ENCODE peak calls at places on chromosome 10, in ten cellular contexts. Z is HepG2, U is breast epithelium, E is GM12878, V is GM23338, H is transverse colon, Y is Panc1, X is GM12891, P is spleen, A is HCT116. D is an unnamed sample.

GRCh38 chr10:50937230-50937907 is 51.9 kb upstream of the A1CF start:
- DNase-seq in A (peak; percentile 39), V (peak; percentile 71), Z (peak; percentile 24), H (no peak), E (no peak), P (no peak), Y (peak; percentile 27), X (no peak), U (no peak), D (peak; percentile 43)

GRCh38 chr10:92972066-92972870 is 88.3 kb upstream of the CYP26C1 start:
- DNase-seq in X (no peak), E (no peak), P (no peak), Z (peak; percentile 80), H (peak; percentile 10), A (peak; percentile 78), Y (peak; percentile 12), U (no peak), V (no peak), D (peak; percentile 65)

GRCh38 chr10:95247200-95247880 is 43.5 kb downstream of the PDLIM1 start:
- DNase-seq in E (no peak), X (no peak), H (no peak), Y (no peak), Z (peak; percentile 28), A (no peak), U (no peak), V (no peak), P (no peak), D (no peak)

GRCh38 chr10:64011871-64012714 is 490.9 kb downstream of the REEP3 start:
- DNase-seq in H (no peak), Y (no peak), V (peak; percentile 24), P (no peak), X (no peak), E (no peak), Z (no peak), A (no peak), U (no peak), D (no peak)

GRCh38 chr10:132469197-132469942 is 68.2 kb upstream of the INPP5A start:
- DNase-seq in E (no peak), X (no peak), U (no peak), P (peak; percentile 72), Z (no peak), A (no peak), V (no peak), Y (no peak), H (no peak), D (peak; percentile 22)

GRCh38 chr10:78761241-78761825 is 307.4 kb upstream of the ZMIZ1 start:
- DNase-seq in Y (no peak), P (peak; percentile 73), H (no peak), Z (no peak), V (no peak), E (no peak), X (no peak), A (no peak), U (no peak), D (no peak)

GRCh38 chr10:14450041-14450491 is 119.3 kb upstream of the FRMD4A start:
- DNase-seq in X (no peak), H (no peak), Z (no peak), V (no peak), U (no peak), P (no peak), E (no peak), A (no peak), Y (no peak), D (no peak)

GRCh38 chr10:60896033-60896432 is 48.0 kb downstream of the RHOBTB1 start:
- DNase-seq in U (no peak), E (no peak), A (no peak), Z (no peak), V (no peak), P (no peak), H (no peak), X (no peak), Y (no peak), D (peak; percentile 13)

GRCh38 chr10:13526952-13527863 is 1.6 kb downstream of the BEND7 start:
- DNase-seq in P (no peak), X (no peak), U (no peak), V (peak; percentile 32), H (no peak), E (no peak), Z (peak; percentile 53), A (peak; percentile 29), Y (no peak), D (peak; percentile 78)

GRCh38 chr10:85888004-85888403 is 478.6 kb downstream of the GRID1 start:
- DNase-seq in E (no peak), X (no peak), U (no peak), Z (peak; percentile 64), A (no peak), V (no peak), H (no peak), Y (no peak), P (no peak), D (no peak)

GRCh38 chr10:86711957-86712708 is 43.8 kb downstream of the LDB3 start:
- DNase-seq in V (peak; percentile 61), E (peak; percentile 43), Y (no peak), H (no peak), U (peak; percentile 54), A (no peak), X (peak; percentile 78), Z (no peak), P (peak; percentile 85), D (no peak)

GRCh38 chr10:11088709-11089108 is 71.0 kb downstream of the CELF2 start:
- DNase-seq in E (no peak), Y (no peak), X (no peak), Z (no peak), H (no peak), A (no peak), P (no peak), U (no peak), V (no peak), D (no peak)

GRCh38 chr10:21488246-21488953 is 37.1 kb downstream of the SKIDA1 start:
- DNase-seq in Y (no peak), Z (no peak), P (no peak), U (no peak), V (no peak), E (no peak), H (no peak), A (no peak), X (no peak), D (peak; percentile 26)

GRCh38 chr10:101062231-101063161 is 707 bp downstream of the KAZALD1 start:
- DNase-seq in Y (no peak), A (no peak), U (no peak), V (peak; percentile 85), P (peak; percentile 90), X (peak; percentile 66), H (peak; percentile 71), E (no peak), Z (peak; percentile 68), D (peak; percentile 56)

GRCh38 chr10:101063162-101063525 is 1.4 kb downstream of the KAZALD1 start:
- DNase-seq in Y (no peak), Z (no peak), P (no peak), E (no peak), V (no peak), A (no peak), X (no peak), U (no peak), H (no peak), D (no peak)

GRCh38 chr10:101060951-101061813 is 607 bp upstream of the KAZALD1 start:
- DNase-seq in P (peak; percentile 97), H (peak; percentile 96), A (peak; percentile 91), U (peak; percentile 88), E (peak; percentile 35), Y (no peak), Z (peak; percentile 90), X (peak; percentile 88), V (peak; percentile 95), D (peak; percentile 93)

GRCh38 chr10:101061814-101062230 is at the start of gene KAZALD1:
- DNase-seq in P (peak; percentile 81), Y (no peak), X (no peak), E (no peak), V (no peak), H (no peak), U (no peak), Z (no peak), A (no peak), D (no peak)

GRCh38 chr10:101060036-101060950 is 1.5 kb upstream of the KAZALD1 start:
- DNase-seq in P (peak; percentile 94), A (peak; percentile 98), H (peak; percentile 94), Z (peak; percentile 96), V (peak; percentile 97), Y (peak; percentile 86), X (peak; percentile 57), U (peak; percentile 91), E (peak; percentile 81), D (peak; percentile 94)
- TF ChIP-seq POLR2AphosphoS5 in P (peak; percentile 35), A (no peak), H (no peak), Z (no peak), V (no peak), Y (peak; percentile 47), X (no peak), U (peak; percentile 85), E (peak; percentile 10), D (peak; percentile 33)

DNA sequence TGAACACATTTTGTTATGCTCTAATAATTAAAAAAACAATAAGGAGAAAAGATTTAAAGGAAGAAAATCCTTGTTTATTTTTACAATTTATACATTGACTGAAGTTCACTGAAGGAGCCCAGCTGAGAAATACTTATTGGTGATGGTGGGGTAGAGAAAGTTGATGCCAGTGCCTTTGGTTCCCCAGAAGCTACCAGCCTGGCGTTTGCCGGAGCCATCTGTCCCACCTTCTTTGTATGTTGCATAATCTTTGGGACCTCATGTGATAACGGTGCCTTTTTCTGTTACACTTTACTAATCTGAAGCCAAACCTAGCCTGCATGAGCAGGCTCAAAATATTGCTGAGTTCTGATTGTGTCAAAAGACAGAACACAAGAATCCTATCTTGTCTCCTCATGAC is 22.7 kb downstream of the ZNF365 start:
- DNase-seq in Z (no peak), H (no peak), U (no peak), V (no peak), A (no peak), X (no peak), Y (no peak), P (no peak), E (no peak), D (no peak)
- TF ChIP-seq POLR2AphosphoS5 in Z (no peak), H (no peak), U (no peak), V (no peak), A (no peak), X (no peak), Y (no peak), P (no peak), E (no peak), D (no peak)

DNA sequence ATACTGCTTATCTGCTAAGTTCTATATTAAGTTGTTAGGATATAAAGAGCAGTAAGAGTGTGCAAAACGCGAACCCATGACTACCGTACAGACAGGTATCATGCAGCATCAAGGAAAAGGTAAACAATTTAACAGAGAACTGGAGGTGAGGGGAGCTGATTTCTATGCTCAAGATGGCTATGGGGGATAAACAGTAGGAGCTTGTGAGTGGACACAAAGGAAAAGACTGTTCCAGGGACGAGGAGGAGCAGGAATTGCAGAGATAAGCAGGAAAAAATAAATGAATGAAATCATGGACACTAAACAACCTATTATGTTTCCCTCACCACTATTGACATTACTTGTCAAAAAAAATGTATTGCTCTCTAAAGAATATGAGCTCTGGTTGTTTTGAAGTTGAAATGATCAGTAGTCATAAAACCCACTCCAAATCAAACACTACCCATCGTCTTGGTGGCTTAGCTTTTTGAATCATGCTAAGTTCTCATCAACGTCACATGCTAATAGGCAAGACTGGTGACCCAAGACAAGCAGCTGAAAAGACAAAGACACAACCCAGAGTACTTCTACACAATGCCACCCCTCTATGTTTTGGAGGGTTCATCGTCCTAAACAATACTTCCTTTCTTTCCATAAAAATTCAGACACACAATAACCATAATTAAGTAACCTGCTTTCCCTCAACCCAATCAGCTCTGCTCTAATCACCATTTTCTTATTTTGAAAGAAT is 102.7 kb downstream of the NRP1 start:
- DNase-seq in Y (no peak), H (no peak), Z (no peak), V (no peak), X (no peak), P (no peak), U (no peak), A (no peak), E (no peak), D (no peak)
- TF ChIP-seq POLR2AphosphoS5 in Y (no peak), H (no peak), Z (no peak), V (no peak), X (no peak), P (no peak), U (no peak), A (no peak), E (no peak), D (no peak)

GRCh38 chr10:119165171-119166110 is at the start of gene SFXN4:
- DNase-seq in H (peak; percentile 85), A (peak; percentile 44), P (peak; percentile 96), X (peak; percentile 81), V (peak; percentile 67), Y (no peak), U (peak; percentile 62), E (peak; percentile 31), Z (peak; percentile 63), D (peak; percentile 68)
- TF ChIP-seq POLR2AphosphoS5 in H (peak; percentile 91), A (peak; percentile 88), P (peak; percentile 90), X (peak; percentile 54), V (peak; percentile 55), Y (peak; percentile 84), U (peak; percentile 77), E (peak; percentile 65), Z (peak; percentile 79), D (peak; percentile 58)

D was measured in endothelial cell of umbilical vein.